ENCODE peak calls at places on chromosomes 13 and 19, in five cellular contexts. Y, I, Z, L and X are unnamed samples.

GRCh38 chr13:41506312-41506711 is 49.0 kb downstream of the RGCC start:
- DNase-seq in Y (no peak), L (no peak), Z (no peak), I (no peak), X (no peak)

GRCh38 chr19:42831221-42832019 is 48.1 kb downstream of the PSG1 start:
- DNase-seq in L (no peak), Z (no peak), I (no peak), Y (no peak), X (no peak)

GRCh38 chr13:31598990-31599389 is 140.3 kb upstream of the RXFP2 start:
- DNase-seq in Z (no peak), L (no peak), I (no peak), Y (no peak), X (no peak)

GRCh38 chr13:59702269-59702668 is 461.5 kb downstream of the DIAPH3 start:
- DNase-seq in L (no peak), Z (no peak), I (no peak), Y (no peak), X (no peak)

GRCh38 chr19:536881-537404 is 5.4 kb downstream of the CDC34 start:
- DNase-seq in Y (no peak), L (no peak), Z (no peak), I (no peak), X (no peak)

GRCh38 chr19:56966225-56966696 is 125.7 kb upstream of the PEG3 start:
- DNase-seq in Y (peak), Z (no peak), L (no peak), I (no peak), X (no peak)

GRCh38 chr19:33963514-33963913 is 166.8 kb downstream of the KCTD15 start:
- DNase-seq in Y (no peak), Z (no peak), I (no peak), L (no peak), X (no peak)

GRCh38 chr19:18440421-18440877 is 2.5 kb upstream of the ISYNA1 start:
- DNase-seq in Z (peak), L (no peak), Y (no peak), I (no peak), X (no peak)

GRCh38 chr13:111399334-111399733 is 78.9 kb downstream of the TEX29 start:
- DNase-seq in Y (no peak), Z (no peak), I (no peak), L (no peak), X (no peak)

GRCh38 chr19:33859016-33859415 is 62.3 kb downstream of the KCTD15 start:
- DNase-seq in I (no peak), L (no peak), Z (no peak), Y (no peak), X (no peak)

GRCh38 chr13:83839158-83839557 is 43.1 kb downstream of the SLITRK1 start:
- DNase-seq in Z (no peak), Y (no peak), L (no peak), I (no peak), X (no peak)
- TF ChIP-seq CTCF in Z (no peak), Y (no peak), L (no peak), I (no peak), X (no peak)

DNA sequence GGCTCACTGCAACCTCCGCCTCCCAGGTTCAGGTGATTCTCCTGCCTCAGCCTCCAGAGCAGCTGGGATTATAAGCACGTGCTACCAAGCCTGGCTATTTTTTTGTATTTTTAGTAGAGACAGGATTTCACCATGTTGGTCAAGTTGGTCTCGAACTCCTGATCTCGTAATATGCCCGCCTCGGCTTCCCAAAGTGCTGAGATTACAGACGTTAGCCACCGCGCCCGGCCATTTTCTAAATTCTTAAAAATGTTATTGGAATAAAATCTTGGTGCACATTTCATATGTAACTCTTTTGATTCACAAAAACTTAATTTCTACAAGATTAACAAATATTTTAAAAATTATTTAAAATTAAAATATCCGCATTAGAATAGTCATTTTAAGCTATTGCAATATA is 1480.3 kb upstream of the SPRY2 start:
- DNase-seq in Y (no peak), Z (no peak), L (no peak), I (no peak), X (no peak)
- TF ChIP-seq CTCF in Y (no peak), Z (no peak), L (no peak), I (no peak), X (no peak)

GRCh38 chr19:6717441-6717971 is 2.9 kb downstream of the C3 start:
- DNase-seq in Y (no peak), Z (no peak), L (no peak), I (no peak), X (no peak)

GRCh38 chr19:6714749-6715555 is 5.5 kb downstream of the C3 start:
- DNase-seq in I (no peak), Y (no peak), Z (no peak), L (no peak), X (no peak)

GRCh38 chr19:6718741-6719539 is 1.5 kb downstream of the C3 start:
- DNase-seq in Y (no peak), I (no peak), Z (peak), L (no peak), X (no peak)

GRCh38 chr19:6718111-6718740 is 2.2 kb downstream of the C3 start:
- DNase-seq in L (no peak), Z (no peak), Y (no peak), I (no peak), X (no peak)

DNA sequence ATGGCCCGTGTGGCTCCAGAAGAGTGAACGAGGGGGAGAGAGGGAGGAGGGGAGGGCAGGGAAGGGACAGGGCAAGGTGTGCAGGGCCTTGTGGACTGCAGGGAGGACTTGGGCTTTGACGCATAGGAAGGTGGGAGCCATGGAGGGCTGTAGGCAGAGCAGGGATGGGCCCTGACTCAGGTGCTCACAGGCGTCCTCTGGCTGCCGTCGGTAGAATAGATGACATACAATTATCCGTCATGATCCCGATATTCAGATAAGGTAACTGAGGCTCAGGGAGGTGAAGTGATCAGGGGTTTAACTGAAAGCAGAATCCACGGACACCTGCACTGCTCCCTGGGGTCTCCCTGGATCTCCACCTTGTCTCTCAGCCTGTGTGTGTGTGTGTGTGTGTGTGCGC is 3.4 kb downstream of the C3 start:
- DNase-seq in L (no peak), I (no peak), Y (no peak), Z (peak), X (no peak)
- TF ChIP-seq CTCF in L (no peak), I (no peak), Y (no peak), Z (peak), X (no peak)

GRCh38 chr13:63455938-63456337 is 2040.3 kb upstream of the PCDH20 start:
- DNase-seq in Z (no peak), I (no peak), Y (no peak), L (no peak), X (no peak)
- TF ChIP-seq CTCF in Z (no peak), I (peak), Y (no peak), L (no peak), X (peak)